ENCODE peak calls at places on chromosomes 1 and 21, in six cellular contexts. One of them, this sample, is unnamed.

GRCh38 chr1:175168782-175169181 is 23.8 kb downstream of the KIAA0040 start:
- DNase-seq in GM04503: no peak
- DNase-seq in cerebellar cortex: no peak
- DNase-seq in dorsolateral prefrontal cortex: no peak
- DNase-seq in activated T-cell treated with anti-CD3 and anti-CD28 coated beads for 1 hour: no peak
- DNase-seq in NCI-H774: no peak
- DNase-seq in this sample: no peak

GRCh38 chr1:210598135-210598652 is 269.5 kb downstream of the HHAT start:
- DNase-seq in GM04503: peak
- DNase-seq in cerebellar cortex: no peak
- DNase-seq in dorsolateral prefrontal cortex: no peak
- DNase-seq in activated T-cell treated with anti-CD3 and anti-CD28 coated beads for 1 hour: no peak
- DNase-seq in NCI-H774: no peak
- DNase-seq in this sample: peak

GRCh38 chr1:160095382-160096105 is 2.9 kb downstream of the IGSF8 start:
- DNase-seq in GM04503: no peak
- DNase-seq in cerebellar cortex: no peak
- DNase-seq in dorsolateral prefrontal cortex: peak
- DNase-seq in activated T-cell treated with anti-CD3 and anti-CD28 coated beads for 1 hour: no peak
- DNase-seq in NCI-H774: no peak
- DNase-seq in this sample: no peak

GRCh38 chr1:31752952-31753351 is 11.2 kb downstream of the ADGRB2 start:
- DNase-seq in GM04503: no peak
- DNase-seq in cerebellar cortex: peak
- DNase-seq in dorsolateral prefrontal cortex: no peak
- DNase-seq in activated T-cell treated with anti-CD3 and anti-CD28 coated beads for 1 hour: no peak
- DNase-seq in NCI-H774: no peak
- DNase-seq in this sample: no peak

GRCh38 chr1:102897537-102897936 is 210.8 kb downstream of the COL11A1 start:
- DNase-seq in GM04503: peak
- DNase-seq in cerebellar cortex: no peak
- DNase-seq in dorsolateral prefrontal cortex: no peak
- DNase-seq in activated T-cell treated with anti-CD3 and anti-CD28 coated beads for 1 hour: no peak
- DNase-seq in NCI-H774: no peak
- DNase-seq in this sample: no peak

GRCh38 chr1:28577738-28578536 is 14.1 kb upstream of the RAB42 start:
- DNase-seq in GM04503: no peak
- DNase-seq in cerebellar cortex: peak
- DNase-seq in dorsolateral prefrontal cortex: no peak
- DNase-seq in activated T-cell treated with anti-CD3 and anti-CD28 coated beads for 1 hour: no peak
- DNase-seq in NCI-H774: no peak
- DNase-seq in this sample: no peak

GRCh38 chr1:51875836-51876235 is 2.7 kb downstream of the NRDC start:
- DNase-seq in GM04503: no peak
- DNase-seq in cerebellar cortex: no peak
- DNase-seq in dorsolateral prefrontal cortex: no peak
- DNase-seq in activated T-cell treated with anti-CD3 and anti-CD28 coated beads for 1 hour: no peak
- DNase-seq in NCI-H774: no peak
- DNase-seq in this sample: no peak

GRCh38 chr1:22976461-22977243 is 4.0 kb upstream of the LACTBL1 start:
- DNase-seq in GM04503: peak
- DNase-seq in cerebellar cortex: peak
- DNase-seq in dorsolateral prefrontal cortex: no peak
- DNase-seq in activated T-cell treated with anti-CD3 and anti-CD28 coated beads for 1 hour: peak
- DNase-seq in NCI-H774: peak
- DNase-seq in this sample: peak

GRCh38 chr1:244074559-244075171 is 23.6 kb downstream of the ZBTB18 start:
- DNase-seq in GM04503: no peak
- DNase-seq in cerebellar cortex: no peak
- DNase-seq in dorsolateral prefrontal cortex: no peak
- DNase-seq in activated T-cell treated with anti-CD3 and anti-CD28 coated beads for 1 hour: peak
- DNase-seq in NCI-H774: peak
- DNase-seq in this sample: no peak

GRCh38 chr1:182071924-182072323 is 10.4 kb upstream of the ZNF648 start:
- DNase-seq in GM04503: no peak
- DNase-seq in cerebellar cortex: no peak
- DNase-seq in dorsolateral prefrontal cortex: no peak
- DNase-seq in activated T-cell treated with anti-CD3 and anti-CD28 coated beads for 1 hour: no peak
- DNase-seq in NCI-H774: no peak
- DNase-seq in this sample: no peak

GRCh38 chr21:32256873-32257620 is 21.8 kb downstream of the MIS18A start:
- DNase-seq in GM04503: peak
- DNase-seq in cerebellar cortex: no peak
- DNase-seq in dorsolateral prefrontal cortex: peak
- DNase-seq in activated T-cell treated with anti-CD3 and anti-CD28 coated beads for 1 hour: no peak
- DNase-seq in NCI-H774: peak
- DNase-seq in this sample: peak

GRCh38 chr21:36700295-36700960 is 1.5 kb downstream of the SIM2 start:
- DNase-seq in GM04503: no peak
- DNase-seq in cerebellar cortex: no peak
- DNase-seq in dorsolateral prefrontal cortex: no peak
- DNase-seq in activated T-cell treated with anti-CD3 and anti-CD28 coated beads for 1 hour: no peak
- DNase-seq in NCI-H774: no peak
- DNase-seq in this sample: no peak

GRCh38 chr1:119880063-119880462 is 16.3 kb downstream of the ADAM30 start:
- DNase-seq in GM04503: no peak
- DNase-seq in cerebellar cortex: no peak
- DNase-seq in dorsolateral prefrontal cortex: no peak
- DNase-seq in activated T-cell treated with anti-CD3 and anti-CD28 coated beads for 1 hour: no peak
- DNase-seq in NCI-H774: no peak
- DNase-seq in this sample: no peak

GRCh38 chr1:21622466-21623315 is 46.5 kb downstream of the RAP1GAP start:
- DNase-seq in GM04503: no peak
- DNase-seq in cerebellar cortex: no peak
- DNase-seq in dorsolateral prefrontal cortex: no peak
- DNase-seq in activated T-cell treated with anti-CD3 and anti-CD28 coated beads for 1 hour: peak
- DNase-seq in NCI-H774: no peak
- DNase-seq in this sample: no peak

GRCh38 chr1:89578151-89578550 is 53.5 kb downstream of the LRRC8B start:
- DNase-seq in GM04503: no peak
- DNase-seq in cerebellar cortex: no peak
- DNase-seq in dorsolateral prefrontal cortex: no peak
- DNase-seq in activated T-cell treated with anti-CD3 and anti-CD28 coated beads for 1 hour: no peak
- DNase-seq in NCI-H774: no peak
- DNase-seq in this sample: no peak

GRCh38 chr21:44375281-44375651 is 21.8 kb downstream of the TRPM2 start:
- DNase-seq in GM04503: no peak
- DNase-seq in cerebellar cortex: no peak
- DNase-seq in dorsolateral prefrontal cortex: peak
- DNase-seq in activated T-cell treated with anti-CD3 and anti-CD28 coated beads for 1 hour: no peak
- DNase-seq in NCI-H774: no peak
- DNase-seq in this sample: no peak

GRCh38 chr1:226967665-226968064 is 27.6 kb downstream of the COQ8A start:
- DNase-seq in GM04503: no peak
- DNase-seq in cerebellar cortex: peak
- DNase-seq in dorsolateral prefrontal cortex: no peak
- DNase-seq in activated T-cell treated with anti-CD3 and anti-CD28 coated beads for 1 hour: no peak
- DNase-seq in NCI-H774: no peak
- DNase-seq in this sample: no peak

GRCh38 chr1:218412181-218412580 is 67.0 kb downstream of the TGFB2 start:
- DNase-seq in GM04503: no peak
- DNase-seq in cerebellar cortex: no peak
- DNase-seq in dorsolateral prefrontal cortex: no peak
- DNase-seq in activated T-cell treated with anti-CD3 and anti-CD28 coated beads for 1 hour: no peak
- DNase-seq in NCI-H774: no peak
- DNase-seq in this sample: no peak

GRCh38 chr21:40143822-40144525 is 276.7 kb downstream of the PCP4 start:
- DNase-seq in GM04503: peak
- DNase-seq in cerebellar cortex: peak
- DNase-seq in dorsolateral prefrontal cortex: peak
- DNase-seq in activated T-cell treated with anti-CD3 and anti-CD28 coated beads for 1 hour: peak
- DNase-seq in NCI-H774: peak
- DNase-seq in this sample: peak

GRCh38 chr1:182611787-182612186 is 7.6 kb upstream of the RGS16 start:
- DNase-seq in GM04503: no peak
- DNase-seq in cerebellar cortex: no peak
- DNase-seq in dorsolateral prefrontal cortex: no peak
- DNase-seq in activated T-cell treated with anti-CD3 and anti-CD28 coated beads for 1 hour: no peak
- DNase-seq in NCI-H774: peak
- DNase-seq in this sample: no peak

GRCh38 chr21:33139084-33139483 is 69.1 kb downstream of the OLIG1 start:
- DNase-seq in GM04503: no peak
- DNase-seq in cerebellar cortex: no peak
- DNase-seq in dorsolateral prefrontal cortex: no peak
- DNase-seq in activated T-cell treated with anti-CD3 and anti-CD28 coated beads for 1 hour: no peak
- DNase-seq in NCI-H774: no peak
- DNase-seq in this sample: no peak

GRCh38 chr1:240607006-240607405 is 4.9 kb downstream of the GREM2 start:
- DNase-seq in GM04503: no peak
- DNase-seq in cerebellar cortex: no peak
- DNase-seq in dorsolateral prefrontal cortex: no peak
- DNase-seq in activated T-cell treated with anti-CD3 and anti-CD28 coated beads for 1 hour: no peak
- DNase-seq in NCI-H774: no peak
- DNase-seq in this sample: no peak

GRCh38 chr1:180157108-180157507 is 2.4 kb downstream of the QSOX1 start:
- DNase-seq in GM04503: no peak
- DNase-seq in cerebellar cortex: no peak
- DNase-seq in dorsolateral prefrontal cortex: no peak
- DNase-seq in activated T-cell treated with anti-CD3 and anti-CD28 coated beads for 1 hour: no peak
- DNase-seq in NCI-H774: no peak
- DNase-seq in this sample: no peak

GRCh38 chr1:66951513-66951912 is 26.7 kb downstream of the MIER1 start:
- DNase-seq in GM04503: no peak
- DNase-seq in cerebellar cortex: no peak
- DNase-seq in dorsolateral prefrontal cortex: no peak
- DNase-seq in activated T-cell treated with anti-CD3 and anti-CD28 coated beads for 1 hour: no peak
- DNase-seq in NCI-H774: no peak
- DNase-seq in this sample: no peak

GRCh38 chr1:198641966-198642656 is 3.3 kb downstream of the PTPRC start:
- DNase-seq in GM04503: no peak
- DNase-seq in cerebellar cortex: no peak
- DNase-seq in dorsolateral prefrontal cortex: no peak
- DNase-seq in activated T-cell treated with anti-CD3 and anti-CD28 coated beads for 1 hour: no peak
- DNase-seq in NCI-H774: no peak
- DNase-seq in this sample: peak

GRCh38 chr21:20739421-20739820 is 258.8 kb upstream of the NCAM2 start:
- DNase-seq in GM04503: no peak
- DNase-seq in cerebellar cortex: peak
- DNase-seq in dorsolateral prefrontal cortex: no peak
- DNase-seq in activated T-cell treated with anti-CD3 and anti-CD28 coated beads for 1 hour: no peak
- DNase-seq in NCI-H774: no peak
- DNase-seq in this sample: peak

GRCh38 chr1:90043573-90043972 is 48.7 kb downstream of the ZNF326 start:
- DNase-seq in GM04503: no peak
- DNase-seq in cerebellar cortex: no peak
- DNase-seq in dorsolateral prefrontal cortex: no peak
- DNase-seq in activated T-cell treated with anti-CD3 and anti-CD28 coated beads for 1 hour: no peak
- DNase-seq in NCI-H774: no peak
- DNase-seq in this sample: no peak

GRCh38 chr1:90745972-90746371 is 28.9 kb upstream of the BARHL2 start:
- DNase-seq in GM04503: no peak
- DNase-seq in cerebellar cortex: no peak
- DNase-seq in dorsolateral prefrontal cortex: no peak
- DNase-seq in activated T-cell treated with anti-CD3 and anti-CD28 coated beads for 1 hour: no peak
- DNase-seq in NCI-H774: no peak
- DNase-seq in this sample: no peak

GRCh38 chr21:30408782-30409494 is 13.1 kb downstream of the KRTAP13-1 start:
- DNase-seq in GM04503: no peak
- DNase-seq in cerebellar cortex: no peak
- DNase-seq in dorsolateral prefrontal cortex: no peak
- DNase-seq in activated T-cell treated with anti-CD3 and anti-CD28 coated beads for 1 hour: no peak
- DNase-seq in NCI-H774: peak
- DNase-seq in this sample: peak

GRCh38 chr1:10161541-10162290 is 48.7 kb upstream of the KIF1B start:
- DNase-seq in GM04503: no peak
- DNase-seq in cerebellar cortex: peak
- DNase-seq in dorsolateral prefrontal cortex: no peak
- DNase-seq in activated T-cell treated with anti-CD3 and anti-CD28 coated beads for 1 hour: no peak
- DNase-seq in NCI-H774: no peak
- DNase-seq in this sample: no peak

GRCh38 chr1:1240348-1240732 is 6.2 kb downstream of the C1QTNF12 start:
- DNase-seq in GM04503: no peak
- DNase-seq in cerebellar cortex: no peak
- DNase-seq in dorsolateral prefrontal cortex: no peak
- DNase-seq in activated T-cell treated with anti-CD3 and anti-CD28 coated beads for 1 hour: no peak
- DNase-seq in NCI-H774: no peak
- DNase-seq in this sample: no peak

GRCh38 chr1:196114193-196114592 is 494.0 kb downstream of the KCNT2 start:
- DNase-seq in GM04503: no peak
- DNase-seq in cerebellar cortex: no peak
- DNase-seq in dorsolateral prefrontal cortex: no peak
- DNase-seq in activated T-cell treated with anti-CD3 and anti-CD28 coated beads for 1 hour: no peak
- DNase-seq in NCI-H774: no peak
- DNase-seq in this sample: no peak

GRCh38 chr1:84711091-84711490 is 20.8 kb upstream of the SSX2IP start:
- DNase-seq in GM04503: no peak
- DNase-seq in cerebellar cortex: no peak
- DNase-seq in dorsolateral prefrontal cortex: no peak
- DNase-seq in activated T-cell treated with anti-CD3 and anti-CD28 coated beads for 1 hour: no peak
- DNase-seq in NCI-H774: no peak
- DNase-seq in this sample: no peak